ENCODE peak calls at places on chromosome 13, in nine cellular contexts. Z is T-cell; Y is NCI-H524; K is naive thymus-derived CD8-positive, alpha-beta T cell; F is cardiac fibroblast; Q is astrocyte of the hippocampus; T is stimulated activated CD4-positive, alpha-beta T cell treated with anti-CD3 and anti-CD28 coated beads, Interleukin-1b, Interleukin-23, amount 100 ng/mL, for 1 hour; J is activated naive CD4-positive, alpha-beta T cell treated with Interleukin-2 at 50 U/mL for 16 hours; N is ACHN. W is an unnamed sample.
A peak's percentile ranks its signal among the peaks of the same experiment; 100 is the strongest.

GRCh38 chr13:89726690-89727435 is 1620.6 kb upstream of the MIR17HG start:
- DNase-seq in Z (no peak), Y (no peak), K (no peak), F (peak; percentile 52), Q (peak; percentile 22), T (no peak), J (no peak), N (no peak), W (peak; percentile 73)

GRCh38 chr13:47426126-47426849 is 529.4 kb upstream of the HTR2A start:
- DNase-seq in Z (no peak), Y (no peak), K (no peak), F (peak; percentile 75), Q (peak; percentile 48), T (no peak), J (no peak), N (no peak), W (no peak)

GRCh38 chr13:112931028-112931934 is 37.7 kb upstream of the MCF2L start:
- DNase-seq in Z (no peak), Y (peak; percentile 59), K (no peak), F (peak; percentile 81), Q (peak; percentile 55), T (no peak), J (no peak), N (peak; percentile 79), W (peak; percentile 90)

GRCh38 chr13:37869756-37870488 is at the start of gene TRPC4:
- DNase-seq in Z (no peak), Y (peak; percentile 41), K (no peak), F (peak; percentile 77), Q (peak; percentile 84), T (no peak), J (no peak), N (peak; percentile 82), W (no peak)

GRCh38 chr13:86135856-86136255 is 336.6 kb upstream of the SLITRK6 start:
- DNase-seq in Z (no peak), Y (no peak), K (no peak), F (no peak), Q (no peak), T (no peak), J (no peak), N (no peak), W (no peak)

GRCh38 chr13:35723061-35723461 is 246.6 kb upstream of the MAB21L1 start:
- DNase-seq in Z (no peak), Y (no peak), K (no peak), F (peak; percentile 62), Q (no peak), T (no peak), J (no peak), N (no peak), W (no peak)

GRCh38 chr13:103799028-103799427 is 732.8 kb upstream of the SLC10A2 start:
- DNase-seq in Z (no peak), Y (no peak), K (no peak), F (no peak), Q (no peak), T (no peak), J (no peak), N (no peak), W (no peak)

GRCh38 chr13:31639443-31640163 is 99.7 kb upstream of the RXFP2 start:
- DNase-seq in Z (no peak), Y (no peak), K (no peak), F (peak; percentile 36), Q (no peak), T (no peak), J (no peak), N (no peak), W (no peak)

GRCh38 chr13:46386996-46387851 is at the start of gene RUBCNL:
- DNase-seq in Z (no peak), Y (no peak), K (no peak), F (no peak), Q (peak; percentile 62), T (no peak), J (peak; percentile 25), N (peak; percentile 10), W (peak; percentile 64)

GRCh38 chr13:19852766-19853165 is 10.7 kb downstream of the ZMYM5 start:
- DNase-seq in Z (no peak), Y (no peak), K (no peak), F (no peak), Q (no peak), T (no peak), J (no peak), N (no peak), W (no peak)

GRCh38 chr13:34935841-34936240 is 6.2 kb upstream of the NBEA start:
- DNase-seq in Z (no peak), Y (no peak), K (no peak), F (no peak), Q (no peak), T (no peak), J (no peak), N (no peak), W (no peak)

GRCh38 chr13:33228645-33229445 is 56.7 kb downstream of the STARD13 start:
- DNase-seq in Z (no peak), Y (no peak), K (no peak), F (peak; percentile 63), Q (peak; percentile 76), T (no peak), J (no peak), N (peak; percentile 48), W (peak; percentile 53)

GRCh38 chr13:26529441-26529840 is 28.0 kb upstream of the WASF3 start:
- DNase-seq in Z (no peak), Y (peak; percentile 75), K (no peak), F (peak; percentile 67), Q (peak; percentile 79), T (no peak), J (no peak), N (peak; percentile 56), W (peak; percentile 54)

GRCh38 chr13:46571941-46572340 is 19.0 kb downstream of the LRCH1 start:
- DNase-seq in Z (no peak), Y (peak; percentile 85), K (no peak), F (no peak), Q (no peak), T (no peak), J (no peak), N (no peak), W (no peak)

GRCh38 chr13:77776704-77777103 is 79.2 kb downstream of the SLAIN1 start:
- DNase-seq in Z (no peak), Y (no peak), K (no peak), F (no peak), Q (no peak), T (no peak), J (no peak), N (no peak), W (no peak)

GRCh38 chr13:27354379-27354778 is 70.0 kb upstream of the GTF3A start:
- DNase-seq in Z (no peak), Y (no peak), K (no peak), F (peak; percentile 61), Q (no peak), T (no peak), J (no peak), N (no peak), W (no peak)

GRCh38 chr13:30785146-30785845 is 50.0 kb downstream of the ALOX5AP start:
- DNase-seq in Z (no peak), Y (no peak), K (no peak), F (no peak), Q (no peak), T (no peak), J (no peak), N (no peak), W (no peak)

GRCh38 chr13:113933901-113934300 is 40.0 kb downstream of the C13orf46 start:
- DNase-seq in Z (no peak), Y (no peak), K (no peak), F (no peak), Q (no peak), T (no peak), J (no peak), N (no peak), W (no peak)

GRCh38 chr13:21619633-21620220 is 15.8 kb upstream of the MICU2 start:
- DNase-seq in Z (no peak), Y (no peak), K (no peak), F (no peak), Q (no peak), T (no peak), J (no peak), N (no peak), W (no peak)

GRCh38 chr13:76822691-76823267 is 63.4 kb downstream of the KCTD12 start:
- DNase-seq in Z (no peak), Y (no peak), K (no peak), F (peak; percentile 78), Q (peak; percentile 11), T (no peak), J (no peak), N (no peak), W (no peak)

GRCh38 chr13:48431987-48432615 is 19.2 kb upstream of the LPAR6 start:
- DNase-seq in Z (no peak), Y (no peak), K (no peak), F (peak; percentile 66), Q (peak; percentile 53), T (no peak), J (no peak), N (no peak), W (peak; percentile 4)

GRCh38 chr13:104900186-104900817 is 1635.2 kb downstream of the EFNB2 start:
- DNase-seq in Z (no peak), Y (no peak), K (no peak), F (no peak), Q (peak; percentile 1), T (no peak), J (no peak), N (no peak), W (no peak)

GRCh38 chr13:114064516-114065140 is 67.8 kb downstream of the RASA3 start:
- DNase-seq in Z (no peak), Y (no peak), K (no peak), F (peak; percentile 51), Q (peak; percentile 65), T (no peak), J (no peak), N (peak; percentile 51), W (no peak)

GRCh38 chr13:43981091-43981490 is 101.4 kb downstream of the LACC1 start:
- DNase-seq in Z (no peak), Y (no peak), K (no peak), F (no peak), Q (no peak), T (no peak), J (no peak), N (no peak), W (no peak)

GRCh38 chr13:105334211-105334610 is 1201.3 kb downstream of the EFNB2 start:
- DNase-seq in Z (no peak), Y (no peak), K (no peak), F (peak; percentile 41), Q (peak; percentile 88), T (no peak), J (no peak), N (peak; percentile 4), W (peak; percentile 56)

GRCh38 chr13:34942732-34943674 is 933 bp downstream of the NBEA start:
- DNase-seq in Z (no peak), Y (peak; percentile 61), K (no peak), F (no peak), Q (peak; percentile 51), T (no peak), J (no peak), N (peak; percentile 4), W (no peak)

GRCh38 chr13:93450761-93451160 is 224.2 kb downstream of the GPC6 start:
- DNase-seq in Z (no peak), Y (no peak), K (no peak), F (no peak), Q (no peak), T (no peak), J (no peak), N (no peak), W (no peak)

GRCh38 chr13:99426426-99426825 is 74.8 kb upstream of the TM9SF2 start:
- DNase-seq in Z (no peak), Y (no peak), K (no peak), F (no peak), Q (no peak), T (no peak), J (no peak), N (no peak), W (no peak)

GRCh38 chr13:48625396-48626076 is 28.2 kb upstream of the CYSLTR2 start:
- DNase-seq in Z (no peak), Y (no peak), K (no peak), F (no peak), Q (no peak), T (no peak), J (no peak), N (no peak), W (peak; percentile 72)

W was measured in kidney glomerular epithelial cell.